ENCODE peak calls at places on chromosomes 5 and 9, in seven cellular contexts. A is cardiac fibroblast; N is breast epithelium; Y is fibroblast of villous mesenchyme; J is GM12891; H is stimulated activated CD8-positive, alpha-beta memory T cell treated with anti-CD3 and anti-CD28 coated beads, Interleukin-15, amount 100 ng/mL, for 1 hour; W is PC-3. C is an unnamed sample.

GRCh38 chr5:90996089-90996488 is 387.0 kb downstream of the ARRDC3 start:
- DNase-seq in W (no peak), A (no peak), Y (no peak), J (no peak), H (no peak), N (no peak), C (no peak)

GRCh38 chr9:86241216-86241615 is 18.2 kb downstream of the C9orf153 start:
- DNase-seq in N (no peak), J (no peak), A (no peak), Y (peak), H (no peak), W (no peak), C (no peak)

GRCh38 chr5:38382898-38383297 is 124.5 kb downstream of the EGFLAM start:
- DNase-seq in A (peak), H (peak), J (peak), Y (peak), N (peak), W (peak), C (peak)

GRCh38 chr9:21244841-21245240 is 5.0 kb upstream of the IFNA14 start:
- DNase-seq in A (no peak), J (no peak), H (no peak), Y (no peak), W (no peak), N (no peak), C (no peak)

GRCh38 chr5:140734354-140734753 is 34.1 kb downstream of the ZMAT2 start:
- DNase-seq in Y (peak), A (peak), W (peak), J (no peak), H (no peak), N (no peak), C (no peak)

GRCh38 chr5:68343421-68343826 is 127.9 kb downstream of the PIK3R1 start:
- DNase-seq in Y (peak), N (no peak), H (no peak), W (peak), A (peak), J (no peak), C (peak)

GRCh38 chr5:26323794-26324193 is 714.6 kb downstream of the CDH9 start:
- DNase-seq in H (no peak), J (no peak), N (no peak), W (no peak), Y (no peak), A (no peak), C (no peak)

GRCh38 chr5:139746691-139747582 is 48.7 kb upstream of the PSD2 start:
- DNase-seq in Y (no peak), W (no peak), A (no peak), J (peak), H (peak), N (no peak), C (no peak)

GRCh38 chr5:146032911-146033310 is 72.5 kb downstream of the PLAC8L1 start:
- DNase-seq in N (no peak), A (no peak), H (no peak), W (no peak), J (no peak), Y (peak), C (no peak)

GRCh38 chr5:30279237-30279636 is 914.2 kb upstream of the CDH6 start:
- DNase-seq in N (no peak), Y (no peak), J (no peak), W (peak), A (peak), H (no peak), C (peak)

GRCh38 chr9:97563458-97564135 is 62.1 kb downstream of the TMOD1 start:
- DNase-seq in A (no peak), H (no peak), N (no peak), J (no peak), W (no peak), Y (no peak), C (no peak)

GRCh38 chr5:55035480-55035879 is 11.4 kb downstream of the GZMK start:
- DNase-seq in N (no peak), W (no peak), A (no peak), J (no peak), Y (no peak), H (no peak), C (no peak)

GRCh38 chr9:135224921-135225541 is 137.6 kb downstream of the OLFM1 start:
- DNase-seq in H (no peak), W (no peak), J (no peak), N (no peak), Y (no peak), A (no peak), C (no peak)

GRCh38 chr9:3708751-3709150 is 182.9 kb upstream of the RFX3 start:
- DNase-seq in W (peak), N (no peak), J (no peak), H (no peak), Y (no peak), A (peak), C (peak)

GRCh38 chr9:132301521-132301920 is 53.3 kb downstream of the SETX start:
- DNase-seq in J (no peak), Y (peak), W (no peak), H (no peak), A (no peak), N (no peak), C (no peak)

GRCh38 chr9:4519604-4520003 is 29.3 kb downstream of the SLC1A1 start:
- DNase-seq in W (no peak), N (no peak), Y (no peak), A (peak), J (no peak), H (no peak), C (no peak)

GRCh38 chr5:111572561-111572960 is 60.2 kb upstream of the STARD4 start:
- DNase-seq in J (no peak), N (no peak), W (no peak), H (no peak), A (no peak), Y (peak), C (no peak)

GRCh38 chr5:75566710-75567309 is 44.4 kb upstream of the ANKDD1B start:
- DNase-seq in Y (peak), H (no peak), N (no peak), W (peak), J (peak), A (peak), C (peak)

GRCh38 chr5:67238191-67238590 is 41.6 kb upstream of the CD180 start:
- DNase-seq in A (no peak), N (no peak), H (no peak), W (peak), J (no peak), Y (peak), C (peak)

GRCh38 chr5:164742025-164742424 is 1236.6 kb downstream of the MAT2B start:
- DNase-seq in J (no peak), W (no peak), Y (no peak), A (no peak), N (no peak), H (no peak), C (peak)

GRCh38 chr5:122110990-122111389 is 18.4 kb upstream of the ZNF474 start:
- DNase-seq in W (no peak), Y (no peak), H (no peak), J (no peak), N (no peak), A (no peak), C (no peak)

GRCh38 chr5:4156153-4156552 is 560.5 kb downstream of the IRX1 start:
- DNase-seq in Y (no peak), H (no peak), W (no peak), N (no peak), J (no peak), A (no peak), C (no peak)